ENCODE peak calls at places on chromosomes 13 and 19, in eight cellular contexts. D is HS-27A; L is HuH-7; M is AG09319; C is T1000; X is activated CD4-positive, alpha-beta T cell treated with anti-CD3 and anti-CD28 coated beads, Interleukin-2, amount 50 U/mL, for 24 hours; R is CD4-positive, CD25-positive, alpha-beta regulatory T cell; U is activated T-cell treated with anti-CD3 and anti-CD28 coated beads for 24 hours. I is an unnamed sample.

GRCh38 chr19:10283786-10284540 is 2.8 kb upstream of the ICAM4 start:
- DNase-seq in D (no peak), R (no peak), M (no peak), L (no peak), U (no peak), X (no peak), C (no peak), I (no peak)

GRCh38 chr19:50167314-50167721 is 4.2 kb upstream of the IZUMO2 start:
- DNase-seq in C (no peak), U (no peak), M (no peak), R (no peak), X (no peak), L (no peak), D (no peak), I (no peak)

GRCh38 chr13:113671066-113672001 is 4.3 kb downstream of the GRK1 start:
- DNase-seq in R (no peak), L (no peak), D (no peak), X (no peak), M (no peak), U (no peak), C (no peak), I (no peak)

GRCh38 chr13:112710855-112711527 is 21.2 kb downstream of the ATP11A start:
- DNase-seq in C (no peak), M (no peak), R (no peak), L (no peak), D (no peak), X (no peak), U (no peak), I (no peak)

GRCh38 chr13:91401916-91402315 is 3.5 kb downstream of the GPC5 start:
- DNase-seq in X (no peak), U (no peak), L (no peak), M (no peak), C (no peak), R (no peak), D (no peak), I (no peak)

GRCh38 chr19:12222980-12223630 is 60.2 kb downstream of the ZNF136 start:
- DNase-seq in C (no peak), X (no peak), U (no peak), R (no peak), L (no peak), D (no peak), M (no peak), I (no peak)

GRCh38 chr19:2962018-2962670 is 15.2 kb upstream of the TLE6 start:
- DNase-seq in X (no peak), U (peak), R (peak), D (peak), M (no peak), C (no peak), L (no peak), I (peak)

GRCh38 chr19:44401108-44401786 is at the start of gene ZNF285:
- DNase-seq in U (peak), L (peak), D (peak), R (peak), X (peak), C (no peak), M (peak), I (peak)

I was measured in astrocyte of the cerebellum.